ENCODE peak calls at places on chromosomes 12 and 14, in four cellular contexts. K is stimulated activated CD4-positive, alpha-beta T cell treated with anti-CD3 and anti-CD28 coated beads, TNF-alpha, amount 100 ng/mL, for 1 hour; V is amygdala; T is HFF-Myc. M is an unnamed sample.

GRCh38 chr12:98863167-98863566 is 218.1 kb downstream of the APAF1 start:
- DNase-seq in K (no peak), V (no peak), T (no peak), M (no peak)

GRCh38 chr12:22709292-22709691 is 84.3 kb downstream of the ETNK1 start:
- DNase-seq in K (no peak), V (no peak), T (no peak), M (no peak)

GRCh38 chr12:117119592-117120198 is 20.5 kb upstream of the TESC start:
- DNase-seq in K (no peak), V (peak; percentile 33), T (no peak), M (peak; percentile 4)

GRCh38 chr12:64181504-64182291 is 40.4 kb downstream of the KICS2 start:
- DNase-seq in K (no peak), V (peak; percentile 12), T (peak; percentile 91), M (peak; percentile 13)

GRCh38 chr14:62179367-62180018 is 417.3 kb downstream of the SNAPC1 start:
- DNase-seq in K (no peak), V (no peak), T (peak; percentile 52), M (peak; percentile 65)

GRCh38 chr12:116697305-116698130 is 40.4 kb downstream of the SPRING1 start:
- DNase-seq in K (no peak), V (no peak), T (no peak), M (peak; percentile 79)

GRCh38 chr14:92726135-92726932 is 22.1 kb downstream of the LGMN start:
- DNase-seq in K (no peak), V (no peak), T (peak; percentile 77), M (no peak)

GRCh38 chr12:109710747-109711595 is 2.7 kb upstream of the FAM222A start:
- DNase-seq in K (no peak), V (no peak), T (no peak), M (no peak)

GRCh38 chr14:33756833-33757232 is 194.0 kb downstream of the EGLN3 start:
- DNase-seq in K (no peak), V (no peak), T (no peak), M (no peak)

GRCh38 chr14:49033131-49033530 is 553.0 kb downstream of the RPS29 start:
- DNase-seq in K (no peak), V (no peak), T (no peak), M (no peak)

GRCh38 chr14:72986214-72986613 is 40.7 kb downstream of the ZFYVE1 start:
- DNase-seq in K (no peak), V (no peak), T (no peak), M (no peak)

GRCh38 chr12:100868487-100868886 is 73.9 kb downstream of the ANO4 start:
- DNase-seq in K (no peak), V (no peak), T (no peak), M (no peak)

GRCh38 chr14:56949828-56950227 is 139.5 kb upstream of the OTX2 start:
- DNase-seq in K (no peak), V (no peak), T (no peak), M (no peak)

GRCh38 chr12:26791328-26791791 is 41.6 kb downstream of the ITPR2 start:
- DNase-seq in K (no peak), V (no peak), T (no peak), M (no peak)

GRCh38 chr12:48454675-48455074 is 17.7 kb upstream of the ANP32D start:
- DNase-seq in K (no peak), V (no peak), T (no peak), M (no peak)

GRCh38 chr12:121223283-121223946 is 13.5 kb downstream of the P2RX4 start:
- DNase-seq in K (no peak), V (no peak), T (no peak), M (no peak)

GRCh38 chr12:61993734-61994345 is 266.4 kb upstream of the USP15 start:
- DNase-seq in K (no peak), V (no peak), T (peak; percentile 0), M (peak; percentile 20)

GRCh38 chr14:35416108-35416750 is 11.7 kb upstream of the NFKBIA start:
- DNase-seq in K (peak; percentile 45), V (no peak), T (no peak), M (no peak)

GRCh38 chr14:68559949-68560348 is 232.9 kb downstream of the ZFP36L1 start:
- DNase-seq in K (no peak), V (no peak), T (no peak), M (no peak)

GRCh38 chr12:72271741-72272661 is at the start of gene TRHDE:
- DNase-seq in K (no peak), V (peak; percentile 42), T (no peak), M (peak; percentile 59)

GRCh38 chr12:76455582-76456345 is 103.8 kb downstream of the OSBPL8 start:
- DNase-seq in K (no peak), V (no peak), T (peak; percentile 79), M (peak; percentile 33)

GRCh38 chr12:76113800-76114757 is 29.6 kb upstream of the NAP1L1 start:
- DNase-seq in K (no peak), V (no peak), T (no peak), M (no peak)

GRCh38 chr12:20097561-20097960 is 270.8 kb upstream of the PDE3A start:
- DNase-seq in K (no peak), V (no peak), T (no peak), M (no peak)

GRCh38 chr14:22131749-22132476 is 457.1 kb downstream of the DAD1 start:
- DNase-seq in K (peak; percentile 3), V (no peak), T (no peak), M (no peak)

GRCh38 chr12:107242189-107242588 is 148.8 kb upstream of the CRY1 start:
- DNase-seq in K (no peak), V (no peak), T (no peak), M (no peak)

GRCh38 chr14:44962573-44963528 is 861 bp downstream of the TOGARAM1 start:
- DNase-seq in K (no peak), V (no peak), T (no peak), M (no peak)

GRCh38 chr12:69425417-69425816 is 44.8 kb upstream of the FRS2 start:
- DNase-seq in K (no peak), V (no peak), T (no peak), M (no peak)

GRCh38 chr12:10919809-10920208 is 9.2 kb upstream of the PRH2 start:
- DNase-seq in K (no peak), V (no peak), T (no peak), M (no peak)

GRCh38 chr12:103769240-103769945 is 71.6 kb downstream of the NT5DC3 start:
- DNase-seq in K (no peak), V (no peak), T (no peak), M (no peak)

M was measured in DMS153.